ENCODE peak calls at places on chromosomes 13 and 19, in nine cellular contexts. C, W, P, B, F, Z, D, T and M are unnamed samples.

GRCh38 chr19:8922591-8922990 is 87.6 kb downstream of the MUC16 start:
- DNase-seq in W (no peak), D (no peak), B (no peak), Z (no peak), T (no peak), P (peak; percentile 36), F (no peak), C (no peak), M (no peak)

GRCh38 chr13:24075137-24075975 is 85.2 kb upstream of the SPATA13 start:
- DNase-seq in F (no peak), C (no peak), D (no peak), P (no peak), T (no peak), Z (no peak), B (no peak), W (no peak), M (no peak)

GRCh38 chr13:86572115-86572514 is 772.9 kb upstream of the SLITRK6 start:
- DNase-seq in P (no peak), C (peak; percentile 63), D (no peak), Z (no peak), W (no peak), T (no peak), F (no peak), B (no peak), M (no peak)

GRCh38 chr13:51935326-51936171 is 73.8 kb downstream of the CCDC70 start:
- DNase-seq in F (no peak), T (no peak), P (no peak), D (no peak), W (no peak), B (no peak), Z (no peak), C (peak; percentile 11), M (peak; percentile 70)

GRCh38 chr13:44322928-44323327 is 50.7 kb upstream of the SERP2 start:
- DNase-seq in B (no peak), F (no peak), P (no peak), T (no peak), D (no peak), W (no peak), Z (no peak), C (no peak), M (no peak)

GRCh38 chr19:17052439-17052838 is 22.8 kb downstream of the HAUS8 start:
- DNase-seq in D (no peak), Z (peak; percentile 54), W (no peak), T (peak; percentile 24), F (peak; percentile 30), P (peak; percentile 92), B (peak; percentile 16), C (peak; percentile 46), M (no peak)

GRCh38 chr19:28351761-28352160 is 861.2 kb downstream of the UQCRFS1 start:
- DNase-seq in P (no peak), C (no peak), D (no peak), Z (no peak), T (no peak), W (no peak), F (no peak), B (no peak), M (no peak)

GRCh38 chr19:6754136-6754535 is 13.1 kb downstream of the SH2D3A start:
- DNase-seq in B (no peak), Z (no peak), T (no peak), F (no peak), P (peak; percentile 59), D (peak; percentile 65), C (no peak), W (no peak), M (no peak)

GRCh38 chr13:106099765-106100164 is 435.7 kb downstream of the EFNB2 start:
- DNase-seq in T (no peak), C (no peak), W (no peak), F (no peak), Z (no peak), D (no peak), B (no peak), P (no peak), M (no peak)

GRCh38 chr13:26881154-26881553 is 120.6 kb upstream of the GPR12 start:
- DNase-seq in Z (no peak), D (no peak), T (no peak), B (no peak), F (no peak), P (peak; percentile 58), C (no peak), W (no peak), M (no peak)

GRCh38 chr19:55319786-55320185 is 5.4 kb downstream of the TMEM150B start:
- DNase-seq in T (no peak), C (peak; percentile 6), W (no peak), Z (no peak), F (no peak), B (peak; percentile 5), P (peak; percentile 95), D (no peak), M (peak; percentile 81)

GRCh38 chr19:51094696-51095279 is 12.1 kb upstream of the KLK14 start:
- DNase-seq in F (peak; percentile 52), W (no peak), P (peak; percentile 84), D (no peak), Z (no peak), B (no peak), T (peak; percentile 18), C (peak; percentile 3), M (no peak)

GRCh38 chr13:29456419-29456818 is 139.1 kb downstream of the SLC7A1 start:
- DNase-seq in Z (no peak), B (no peak), D (no peak), F (no peak), T (no peak), P (no peak), W (no peak), C (no peak), M (no peak)

GRCh38 chr19:48342414-48342738 is 17.0 kb downstream of the EMP3 start:
- DNase-seq in Z (no peak), B (no peak), F (no peak), P (no peak), W (no peak), D (no peak), C (no peak), T (no peak), M (no peak)

GRCh38 chr19:36207605-36208252 is 6.7 kb downstream of the ZNF565 start:
- DNase-seq in C (no peak), P (no peak), B (no peak), D (no peak), Z (no peak), T (no peak), W (no peak), F (peak; percentile 51), M (no peak)

GRCh38 chr19:50478901-50479715 is 2.5 kb upstream of the GARIN5A start:
- DNase-seq in P (peak; percentile 97), D (peak; percentile 63), F (no peak), B (no peak), C (no peak), T (no peak), Z (no peak), W (no peak), M (peak; percentile 84)

GRCh38 chr19:19650331-19650730 is 6.9 kb upstream of the GMIP start:
- DNase-seq in D (no peak), Z (no peak), P (no peak), C (no peak), T (no peak), W (no peak), B (peak; percentile 35), F (no peak), M (peak; percentile 17)

GRCh38 chr19:12773571-12773970 is 1.8 kb downstream of the HOOK2 start:
- DNase-seq in F (no peak), W (no peak), B (no peak), P (peak; percentile 95), C (peak; percentile 34), D (no peak), Z (no peak), T (no peak), M (no peak)

GRCh38 chr19:34999498-35000337 is at the start of gene GRAMD1A:
- DNase-seq in T (peak; percentile 42), D (peak; percentile 95), B (peak; percentile 72), F (peak; percentile 90), W (peak; percentile 66), C (peak; percentile 71), Z (peak; percentile 89), P (peak; percentile 100), M (peak; percentile 99)

GRCh38 chr19:39871362-39871761 is 25.2 kb upstream of the FBL start:
- DNase-seq in T (no peak), D (no peak), B (no peak), C (no peak), F (no peak), Z (no peak), W (no peak), P (no peak), M (no peak)

GRCh38 chr13:25286969-25287961 is at the start of gene MTMR6:
- DNase-seq in C (peak; percentile 81), D (peak; percentile 97), T (peak; percentile 93), F (peak; percentile 96), P (peak; percentile 96), W (peak; percentile 90), Z (peak; percentile 94), B (peak; percentile 90), M (peak; percentile 79)

GRCh38 chr19:18496167-18496979 is 25.5 kb downstream of the ELL start:
- DNase-seq in D (peak; percentile 85), F (no peak), Z (no peak), B (no peak), C (peak; percentile 77), P (peak; percentile 96), T (peak; percentile 50), W (peak; percentile 45), M (peak; percentile 55)

GRCh38 chr19:6047741-6048231 is 62.5 kb downstream of the RFX2 start:
- DNase-seq in T (no peak), P (peak; percentile 95), C (peak; percentile 55), Z (peak; percentile 45), B (no peak), F (no peak), D (no peak), W (no peak), M (peak; percentile 46)

GRCh38 chr19:55962186-55962585 is 14.6 kb downstream of the NLRP8 start:
- DNase-seq in T (no peak), P (no peak), C (no peak), W (no peak), D (no peak), F (no peak), B (no peak), Z (no peak), M (no peak)

GRCh38 chr13:39051157-39051556 is 12.9 kb downstream of the NHLRC3 start:
- DNase-seq in D (no peak), P (no peak), F (no peak), Z (no peak), T (no peak), C (peak; percentile 53), W (no peak), B (no peak), M (no peak)

GRCh38 chr13:36998624-36999041 is 507 bp downstream of the ALG5 start:
- DNase-seq in W (peak; percentile 9), T (peak; percentile 15), D (peak; percentile 69), F (peak; percentile 13), C (no peak), Z (peak; percentile 46), P (peak; percentile 34), B (no peak), M (no peak)

GRCh38 chr13:20489185-20489820 is 36.4 kb downstream of the CRYL1 start:
- DNase-seq in Z (no peak), P (no peak), T (peak; percentile 41), D (no peak), F (peak; percentile 25), C (no peak), B (peak; percentile 38), W (no peak), M (peak; percentile 35)

GRCh38 chr19:43767316-43767715 is 12.6 kb upstream of the SMG9 start:
- DNase-seq in T (no peak), B (no peak), P (peak; percentile 79), Z (no peak), F (no peak), C (no peak), W (no peak), D (no peak), M (no peak)

GRCh38 chr19:28746486-28746885 is 466.5 kb downstream of the UQCRFS1 start:
- DNase-seq in P (no peak), T (no peak), C (no peak), Z (no peak), B (no peak), W (no peak), D (no peak), F (no peak), M (no peak)